ENCODE peak calls at places on chromosomes 11 and 22, in six cellular contexts. N is brain microvascular endothelial cell, L is aorta, S is coronary artery, G is heart left ventricle, X is Karpas-422. Y is an unnamed sample.
A peak's percentile ranks its signal among the peaks of the same experiment; 100 is the strongest.

GRCh38 chr11:119741369-119742262 is 12.6 kb upstream of the NECTIN1 start:
- DNase-seq in N (no peak), L (peak; percentile 87), S (no peak), G (peak; percentile 82), X (peak; percentile 65), Y (peak; percentile 59)

GRCh38 chr11:18733202-18733601 is 7.2 kb upstream of the IGSF22 start:
- DNase-seq in N (no peak), L (no peak), S (no peak), G (no peak), X (no peak), Y (no peak)

GRCh38 chr11:6705905-6706535 is 22.9 kb upstream of the MRPL17 start:
- DNase-seq in N (peak; percentile 69), L (no peak), S (no peak), G (no peak), X (peak; percentile 74), Y (no peak)

GRCh38 chr22:45537734-45538181 is 35.1 kb downstream of the FBLN1 start:
- DNase-seq in N (peak; percentile 66), L (peak; percentile 92), S (peak; percentile 86), G (no peak), X (no peak), Y (no peak)

GRCh38 chr22:45317551-45318167 is 7.9 kb downstream of the FAM118A start:
- DNase-seq in N (peak; percentile 32), L (peak; percentile 90), S (peak; percentile 93), G (peak; percentile 74), X (no peak), Y (no peak)

GRCh38 chr22:46483353-46483752 is 54.1 kb downstream of the CELSR1 start:
- DNase-seq in N (no peak), L (no peak), S (no peak), G (no peak), X (no peak), Y (no peak)

GRCh38 chr11:20099527-20099926 is 60.7 kb downstream of the DBX1 start:
- DNase-seq in N (no peak), L (no peak), S (no peak), G (no peak), X (peak; percentile 64), Y (no peak)

GRCh38 chr11:74678591-74679512 is 52.4 kb downstream of the CHRDL2 start:
- DNase-seq in N (no peak), L (peak; percentile 62), S (peak; percentile 65), G (no peak), X (no peak), Y (no peak)

GRCh38 chr11:128687321-128687720 is 6.6 kb upstream of the FLI1 start:
- DNase-seq in N (no peak), L (peak; percentile 80), S (no peak), G (peak; percentile 78), X (no peak), Y (no peak)

GRCh38 chr22:32389685-32390084 is 22.4 kb downstream of the RTCB start:
- DNase-seq in N (peak; percentile 27), L (no peak), S (no peak), G (no peak), X (peak; percentile 65), Y (no peak)

GRCh38 chr22:33871935-33872334 is 48.3 kb downstream of the LARGE1 start:
- DNase-seq in N (peak; percentile 36), L (peak; percentile 83), S (no peak), G (no peak), X (peak; percentile 30), Y (no peak)

GRCh38 chr11:125489166-125489565 is 6.9 kb downstream of the FEZ1 start:
- DNase-seq in N (no peak), L (no peak), S (no peak), G (no peak), X (no peak), Y (no peak)

GRCh38 chr22:37951305-37951704 is 2.1 kb downstream of the C22orf23 start:
- DNase-seq in N (no peak), L (no peak), S (no peak), G (no peak), X (peak; percentile 67), Y (no peak)

GRCh38 chr11:31813242-31813960 is 2.3 kb upstream of the PAX6 start:
- DNase-seq in N (no peak), L (no peak), S (no peak), G (no peak), X (no peak), Y (no peak)

GRCh38 chr11:91981995-91982394 is 242.6 kb upstream of the FAT3 start:
- DNase-seq in N (peak; percentile 87), L (peak; percentile 86), S (peak; percentile 89), G (no peak), X (no peak), Y (no peak)

GRCh38 chr11:68450711-68451110 is 9.8 kb upstream of the PPP6R3 start:
- DNase-seq in N (no peak), L (peak; percentile 55), S (no peak), G (no peak), X (no peak), Y (no peak)

GRCh38 chr11:94705419-94705818 is 62.7 kb upstream of the AMOTL1 start:
- DNase-seq in N (no peak), L (no peak), S (no peak), G (no peak), X (no peak), Y (no peak)

GRCh38 chr11:94702481-94702880 is 65.7 kb upstream of the AMOTL1 start:
- DNase-seq in N (no peak), L (no peak), S (no peak), G (no peak), X (no peak), Y (no peak)

GRCh38 chr11:94708642-94709041 is 59.5 kb upstream of the AMOTL1 start:
- DNase-seq in N (no peak), L (no peak), S (no peak), G (no peak), X (no peak), Y (no peak)

GRCh38 chr11:94706211-94706610 is 61.9 kb upstream of the AMOTL1 start:
- DNase-seq in N (no peak), L (no peak), S (no peak), G (no peak), X (no peak), Y (no peak)

GRCh38 chr11:94708176-94708575 is 60.0 kb upstream of the AMOTL1 start:
- DNase-seq in N (no peak), L (no peak), S (no peak), G (no peak), X (no peak), Y (no peak)
- H3K4me3 ChIP-seq in N (no peak overlapping the region), L (no peak overlapping the region), S (no peak overlapping the region), G (no peak overlapping the region), X (no peak overlapping the region), Y (no peak overlapping the region)

DNA sequence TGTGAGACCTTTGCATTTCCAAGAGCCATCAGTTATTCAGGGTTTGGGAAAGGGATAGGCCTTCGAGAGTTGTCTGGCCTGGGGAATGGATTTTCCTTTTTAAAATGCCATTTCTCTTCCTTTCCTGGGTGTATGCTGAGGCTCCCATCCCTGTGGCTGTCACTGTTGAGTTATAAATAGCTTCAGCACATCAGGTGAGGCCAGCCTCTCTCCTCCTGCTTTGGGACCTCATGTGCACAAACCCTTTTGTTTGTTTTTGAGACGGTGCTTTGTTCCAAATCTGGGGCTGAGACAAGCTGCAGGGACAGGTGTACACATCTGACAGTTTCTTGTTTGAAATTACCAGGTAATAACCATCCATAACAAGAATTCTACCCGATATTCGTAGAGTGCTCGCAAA is 1.3 kb downstream of the TEF start:
- DNase-seq in N (no peak), L (no peak), S (no peak), G (no peak), X (no peak), Y (no peak)
- H3K4me3 ChIP-seq in N (no peak overlapping the region), L (no peak overlapping the region), S (peak overlapping the region; percentile 78), G (peak overlapping the region; percentile 91), X (peak overlapping the region; percentile 92), Y (peak overlapping the region; percentile 80)

GRCh38 chr11:933936-934335 is 8.3 kb downstream of the AP2A2 start:
- DNase-seq in N (no peak), L (no peak), S (no peak), G (peak; percentile 49), X (no peak), Y (no peak)

GRCh38 chr11:932435-932834 is 6.8 kb downstream of the AP2A2 start:
- DNase-seq in N (no peak), L (no peak), S (no peak), G (no peak), X (no peak), Y (no peak)

GRCh38 chr11:931385-931784 is 5.7 kb downstream of the AP2A2 start:
- DNase-seq in N (no peak), L (no peak), S (no peak), G (no peak), X (no peak), Y (no peak)

GRCh38 chr11:934437-934950 is 8.8 kb downstream of the AP2A2 start:
- DNase-seq in N (no peak), L (no peak), S (no peak), G (no peak), X (no peak), Y (no peak)

DNA sequence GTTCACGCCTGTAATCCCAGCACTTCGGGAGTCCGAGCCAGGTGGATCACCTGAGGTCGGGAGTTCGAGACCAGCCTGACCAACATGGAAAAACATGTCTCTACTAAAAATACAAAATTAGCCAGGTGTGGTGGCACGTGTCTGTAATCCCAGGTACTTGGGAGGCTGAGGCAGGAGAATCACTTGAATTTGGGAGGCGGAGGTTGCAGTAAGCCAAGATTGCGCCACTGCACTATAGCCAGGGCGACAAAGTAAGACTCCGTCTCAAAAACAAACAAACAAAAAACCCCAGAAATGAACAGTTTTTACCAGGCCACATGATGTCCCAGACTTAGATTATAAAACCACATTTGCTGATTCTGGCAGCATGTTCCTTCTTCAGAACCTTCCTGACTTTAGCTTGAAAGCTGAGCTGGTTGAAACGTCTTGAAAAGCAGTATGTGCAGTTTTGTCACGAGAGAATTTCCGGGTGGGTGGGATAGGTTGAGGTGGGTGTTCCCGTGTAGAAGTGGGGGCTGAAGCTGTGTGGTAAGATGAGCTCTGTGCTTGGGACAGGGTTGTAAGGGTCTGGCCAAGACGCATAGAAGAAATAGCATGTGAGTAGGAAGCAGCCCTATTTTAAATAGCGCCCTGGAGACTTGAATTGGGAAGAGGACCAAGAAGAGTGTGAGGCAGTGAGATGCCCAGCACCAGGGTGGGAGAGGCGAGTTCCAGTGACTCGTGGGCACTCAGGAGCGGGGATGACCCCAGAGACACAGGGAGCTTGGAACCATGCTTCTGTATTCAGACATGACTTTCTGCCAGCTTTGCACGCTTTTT is 7.5 kb downstream of the AP2A2 start:
- DNase-seq in N (peak; percentile 38), L (no peak), S (no peak), G (peak; percentile 54), X (no peak), Y (no peak)
- H3K4me3 ChIP-seq in N (no peak overlapping the region), L (no peak overlapping the region), S (peak overlapping the region; percentile 21), G (no peak overlapping the region), X (no peak overlapping the region), Y (no peak overlapping the region)

DNA sequence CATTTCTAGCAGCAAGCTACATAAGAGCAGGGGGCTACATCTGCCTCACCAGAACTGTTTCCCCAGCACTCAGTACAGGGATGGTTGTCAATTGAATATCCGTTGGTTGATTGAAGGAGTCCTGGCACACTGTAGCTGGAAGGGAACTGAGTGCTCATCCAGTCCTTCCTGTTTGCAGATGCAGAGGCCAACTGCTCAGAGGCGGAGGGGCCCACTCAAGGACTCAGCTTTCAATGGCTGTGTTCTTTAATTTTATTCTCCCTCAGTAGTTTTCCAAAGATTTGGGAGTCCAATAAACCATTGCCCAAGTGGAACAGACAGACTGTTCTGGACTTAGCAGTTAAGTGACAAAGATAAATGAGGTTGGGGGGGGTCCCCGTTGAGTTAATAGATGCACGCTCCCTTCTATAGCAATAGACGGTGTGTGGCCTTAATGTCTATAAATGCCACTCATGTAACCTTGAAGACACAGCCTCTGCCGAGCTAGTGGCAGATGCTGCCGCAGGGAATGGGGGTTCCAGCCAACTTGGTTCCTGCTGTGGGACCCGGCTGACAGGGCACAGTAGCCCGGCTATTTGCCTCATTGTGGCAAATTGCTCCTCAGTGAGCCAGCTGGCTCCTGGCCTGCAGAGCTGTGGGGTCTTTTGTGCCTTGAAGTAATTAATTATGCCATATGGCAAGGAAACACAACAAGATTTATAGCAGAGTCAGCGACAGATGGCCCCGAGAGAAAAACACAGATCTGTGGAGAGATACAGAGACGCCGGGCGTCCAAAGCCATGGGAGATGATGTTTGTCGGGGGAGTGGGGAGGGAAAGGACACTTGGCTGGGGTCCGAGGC is 71.3 kb upstream of the GRK3 start:
- DNase-seq in N (no peak), L (no peak), S (no peak), G (no peak), X (no peak), Y (no peak)
- H3K4me3 ChIP-seq in N (no peak overlapping the region), L (no peak overlapping the region), S (no peak overlapping the region), G (no peak overlapping the region), X (no peak overlapping the region), Y (no peak overlapping the region)